ENCODE peak calls at places on chromosomes 12 and 14, in nine cellular contexts. One of them, this sample, is unnamed.
A peak's percentile ranks its signal among the peaks of the same experiment; 100 is the strongest.

GRCh38 chr12:52814710-52815155 is 817 bp upstream of the KRT4 start:
- DNase-seq in cardiac septum: no peak
- DNase-seq in cardiac muscle cell: no peak
- DNase-seq in stimulated activated CD8-positive, alpha-beta memory T cell treated with anti-CD3 and anti-CD28 coated beads, Interleukin-2, amount 100 ng/mL, for 48 hours: no peak
- DNase-seq in astrocyte of the cerebellum: no peak
- DNase-seq in stimulated activated CD4-positive, alpha-beta T cell treated with anti-CD3 and anti-CD28 coated beads, TNF-alpha, amount 100 ng/mL, for 1 hour: no peak
- DNase-seq in heart right ventricle: no peak
- DNase-seq in ELR: no peak
- DNase-seq in frontal cortex: no peak
- DNase-seq in this sample: no peak

GRCh38 chr14:102235275-102235897 is 69.6 kb downstream of the MOK start:
- DNase-seq in ELR: peak; percentile 91
- DNase-seq in stimulated activated CD4-positive, alpha-beta T cell treated with anti-CD3 and anti-CD28 coated beads, TNF-alpha, amount 100 ng/mL, for 1 hour: peak; percentile 37
- DNase-seq in astrocyte of the cerebellum: peak; percentile 83
- DNase-seq in stimulated activated CD8-positive, alpha-beta memory T cell treated with anti-CD3 and anti-CD28 coated beads, Interleukin-2, amount 100 ng/mL, for 48 hours: peak; percentile 69
- DNase-seq in cardiac muscle cell: peak; percentile 92
- DNase-seq in heart right ventricle: peak; percentile 83
- DNase-seq in cardiac septum: peak; percentile 90
- DNase-seq in frontal cortex: peak; percentile 60
- DNase-seq in this sample: peak; percentile 80

GRCh38 chr14:77610553-77610952 is 5.9 kb downstream of the SPTLC2 start:
- DNase-seq in cardiac septum: no peak
- DNase-seq in astrocyte of the cerebellum: no peak
- DNase-seq in cardiac muscle cell: no peak
- DNase-seq in frontal cortex: no peak
- DNase-seq in stimulated activated CD4-positive, alpha-beta T cell treated with anti-CD3 and anti-CD28 coated beads, TNF-alpha, amount 100 ng/mL, for 1 hour: no peak
- DNase-seq in ELR: no peak
- DNase-seq in stimulated activated CD8-positive, alpha-beta memory T cell treated with anti-CD3 and anti-CD28 coated beads, Interleukin-2, amount 100 ng/mL, for 48 hours: no peak
- DNase-seq in heart right ventricle: no peak
- DNase-seq in this sample: no peak

GRCh38 chr12:78835493-78835892 is 29.1 kb upstream of the SYT1 start:
- DNase-seq in stimulated activated CD4-positive, alpha-beta T cell treated with anti-CD3 and anti-CD28 coated beads, TNF-alpha, amount 100 ng/mL, for 1 hour: no peak
- DNase-seq in ELR: no peak
- DNase-seq in astrocyte of the cerebellum: no peak
- DNase-seq in frontal cortex: no peak
- DNase-seq in heart right ventricle: no peak
- DNase-seq in cardiac muscle cell: no peak
- DNase-seq in stimulated activated CD8-positive, alpha-beta memory T cell treated with anti-CD3 and anti-CD28 coated beads, Interleukin-2, amount 100 ng/mL, for 48 hours: no peak
- DNase-seq in cardiac septum: no peak
- DNase-seq in this sample: no peak

GRCh38 chr14:52473557-52473956 is 78.7 kb downstream of the TXNDC16 start:
- DNase-seq in frontal cortex: no peak
- DNase-seq in astrocyte of the cerebellum: peak; percentile 42
- DNase-seq in cardiac septum: no peak
- DNase-seq in stimulated activated CD4-positive, alpha-beta T cell treated with anti-CD3 and anti-CD28 coated beads, TNF-alpha, amount 100 ng/mL, for 1 hour: no peak
- DNase-seq in cardiac muscle cell: no peak
- DNase-seq in stimulated activated CD8-positive, alpha-beta memory T cell treated with anti-CD3 and anti-CD28 coated beads, Interleukin-2, amount 100 ng/mL, for 48 hours: no peak
- DNase-seq in ELR: peak; percentile 62
- DNase-seq in heart right ventricle: no peak
- DNase-seq in this sample: peak; percentile 49

GRCh38 chr14:33052899-33053400 is 114.3 kb downstream of the NPAS3 start:
- DNase-seq in cardiac muscle cell: no peak
- DNase-seq in stimulated activated CD4-positive, alpha-beta T cell treated with anti-CD3 and anti-CD28 coated beads, TNF-alpha, amount 100 ng/mL, for 1 hour: no peak
- DNase-seq in stimulated activated CD8-positive, alpha-beta memory T cell treated with anti-CD3 and anti-CD28 coated beads, Interleukin-2, amount 100 ng/mL, for 48 hours: no peak
- DNase-seq in astrocyte of the cerebellum: no peak
- DNase-seq in ELR: no peak
- DNase-seq in frontal cortex: no peak
- DNase-seq in cardiac septum: no peak
- DNase-seq in heart right ventricle: no peak
- DNase-seq in this sample: no peak

GRCh38 chr12:111259231-111259630 is 109.7 kb downstream of the PHETA1 start:
- DNase-seq in astrocyte of the cerebellum: no peak
- DNase-seq in frontal cortex: no peak
- DNase-seq in stimulated activated CD4-positive, alpha-beta T cell treated with anti-CD3 and anti-CD28 coated beads, TNF-alpha, amount 100 ng/mL, for 1 hour: no peak
- DNase-seq in cardiac muscle cell: no peak
- DNase-seq in stimulated activated CD8-positive, alpha-beta memory T cell treated with anti-CD3 and anti-CD28 coated beads, Interleukin-2, amount 100 ng/mL, for 48 hours: no peak
- DNase-seq in heart right ventricle: no peak
- DNase-seq in cardiac septum: no peak
- DNase-seq in ELR: no peak
- DNase-seq in this sample: no peak

GRCh38 chr12:6821674-6822433 is at the start of gene GPR162:
- DNase-seq in heart right ventricle: peak; percentile 72
- DNase-seq in astrocyte of the cerebellum: no peak
- DNase-seq in cardiac muscle cell: peak; percentile 86
- DNase-seq in stimulated activated CD4-positive, alpha-beta T cell treated with anti-CD3 and anti-CD28 coated beads, TNF-alpha, amount 100 ng/mL, for 1 hour: no peak
- DNase-seq in cardiac septum: no peak
- DNase-seq in ELR: peak; percentile 49
- DNase-seq in stimulated activated CD8-positive, alpha-beta memory T cell treated with anti-CD3 and anti-CD28 coated beads, Interleukin-2, amount 100 ng/mL, for 48 hours: no peak
- DNase-seq in frontal cortex: no peak
- DNase-seq in this sample: peak; percentile 64

GRCh38 chr14:23137221-23138172 is 18.4 kb upstream of the CEBPE start:
- DNase-seq in stimulated activated CD8-positive, alpha-beta memory T cell treated with anti-CD3 and anti-CD28 coated beads, Interleukin-2, amount 100 ng/mL, for 48 hours: no peak
- DNase-seq in frontal cortex: no peak
- DNase-seq in heart right ventricle: no peak
- DNase-seq in stimulated activated CD4-positive, alpha-beta T cell treated with anti-CD3 and anti-CD28 coated beads, TNF-alpha, amount 100 ng/mL, for 1 hour: no peak
- DNase-seq in ELR: no peak
- DNase-seq in cardiac muscle cell: no peak
- DNase-seq in astrocyte of the cerebellum: no peak
- DNase-seq in cardiac septum: no peak
- DNase-seq in this sample: no peak

GRCh38 chr14:100085451-100085850 is 20.2 kb downstream of the EVL start:
- DNase-seq in ELR: no peak
- DNase-seq in stimulated activated CD8-positive, alpha-beta memory T cell treated with anti-CD3 and anti-CD28 coated beads, Interleukin-2, amount 100 ng/mL, for 48 hours: no peak
- DNase-seq in cardiac muscle cell: no peak
- DNase-seq in frontal cortex: no peak
- DNase-seq in astrocyte of the cerebellum: no peak
- DNase-seq in stimulated activated CD4-positive, alpha-beta T cell treated with anti-CD3 and anti-CD28 coated beads, TNF-alpha, amount 100 ng/mL, for 1 hour: no peak
- DNase-seq in heart right ventricle: no peak
- DNase-seq in cardiac septum: no peak
- DNase-seq in this sample: no peak

GRCh38 chr12:10190558-10191388 is 11.9 kb downstream of the TMEM52B start:
- DNase-seq in frontal cortex: peak; percentile 45
- DNase-seq in stimulated activated CD4-positive, alpha-beta T cell treated with anti-CD3 and anti-CD28 coated beads, TNF-alpha, amount 100 ng/mL, for 1 hour: no peak
- DNase-seq in cardiac septum: no peak
- DNase-seq in stimulated activated CD8-positive, alpha-beta memory T cell treated with anti-CD3 and anti-CD28 coated beads, Interleukin-2, amount 100 ng/mL, for 48 hours: no peak
- DNase-seq in astrocyte of the cerebellum: no peak
- DNase-seq in ELR: peak; percentile 77
- DNase-seq in heart right ventricle: peak; percentile 27
- DNase-seq in cardiac muscle cell: peak; percentile 56
- DNase-seq in this sample: peak; percentile 78

GRCh38 chr12:14665354-14666348 is 30.7 kb downstream of the GUCY2C start:
- DNase-seq in astrocyte of the cerebellum: no peak
- DNase-seq in heart right ventricle: no peak
- DNase-seq in stimulated activated CD8-positive, alpha-beta memory T cell treated with anti-CD3 and anti-CD28 coated beads, Interleukin-2, amount 100 ng/mL, for 48 hours: no peak
- DNase-seq in stimulated activated CD4-positive, alpha-beta T cell treated with anti-CD3 and anti-CD28 coated beads, TNF-alpha, amount 100 ng/mL, for 1 hour: no peak
- DNase-seq in cardiac septum: no peak
- DNase-seq in frontal cortex: no peak
- DNase-seq in cardiac muscle cell: no peak
- DNase-seq in ELR: no peak
- DNase-seq in this sample: peak; percentile 2

GRCh38 chr14:55107766-55108554 is 21.1 kb upstream of the LGALS3 start:
- DNase-seq in frontal cortex: no peak
- DNase-seq in cardiac muscle cell: no peak
- DNase-seq in heart right ventricle: peak; percentile 85
- DNase-seq in cardiac septum: peak; percentile 92
- DNase-seq in ELR: peak; percentile 97
- DNase-seq in stimulated activated CD4-positive, alpha-beta T cell treated with anti-CD3 and anti-CD28 coated beads, TNF-alpha, amount 100 ng/mL, for 1 hour: no peak
- DNase-seq in astrocyte of the cerebellum: peak; percentile 85
- DNase-seq in stimulated activated CD8-positive, alpha-beta memory T cell treated with anti-CD3 and anti-CD28 coated beads, Interleukin-2, amount 100 ng/mL, for 48 hours: no peak
- DNase-seq in this sample: peak; percentile 97

GRCh38 chr14:69489495-69489894 is 5.0 kb downstream of the PLEKHD1 start:
- DNase-seq in stimulated activated CD4-positive, alpha-beta T cell treated with anti-CD3 and anti-CD28 coated beads, TNF-alpha, amount 100 ng/mL, for 1 hour: no peak
- DNase-seq in astrocyte of the cerebellum: no peak
- DNase-seq in cardiac septum: peak; percentile 29
- DNase-seq in cardiac muscle cell: no peak
- DNase-seq in ELR: no peak
- DNase-seq in frontal cortex: no peak
- DNase-seq in heart right ventricle: no peak
- DNase-seq in stimulated activated CD8-positive, alpha-beta memory T cell treated with anti-CD3 and anti-CD28 coated beads, Interleukin-2, amount 100 ng/mL, for 48 hours: no peak
- DNase-seq in this sample: no peak

GRCh38 chr14:82075566-82075965 is 541.9 kb upstream of the SEL1L start:
- DNase-seq in stimulated activated CD8-positive, alpha-beta memory T cell treated with anti-CD3 and anti-CD28 coated beads, Interleukin-2, amount 100 ng/mL, for 48 hours: no peak
- DNase-seq in frontal cortex: no peak
- DNase-seq in cardiac septum: no peak
- DNase-seq in heart right ventricle: peak; percentile 18
- DNase-seq in astrocyte of the cerebellum: no peak
- DNase-seq in ELR: peak; percentile 1
- DNase-seq in cardiac muscle cell: peak; percentile 89
- DNase-seq in stimulated activated CD4-positive, alpha-beta T cell treated with anti-CD3 and anti-CD28 coated beads, TNF-alpha, amount 100 ng/mL, for 1 hour: no peak
- DNase-seq in this sample: no peak

GRCh38 chr12:117076410-117077372 is 22.5 kb downstream of the TESC start:
- DNase-seq in cardiac septum: no peak
- DNase-seq in heart right ventricle: no peak
- DNase-seq in stimulated activated CD4-positive, alpha-beta T cell treated with anti-CD3 and anti-CD28 coated beads, TNF-alpha, amount 100 ng/mL, for 1 hour: no peak
- DNase-seq in frontal cortex: no peak
- DNase-seq in stimulated activated CD8-positive, alpha-beta memory T cell treated with anti-CD3 and anti-CD28 coated beads, Interleukin-2, amount 100 ng/mL, for 48 hours: no peak
- DNase-seq in ELR: peak; percentile 8
- DNase-seq in cardiac muscle cell: no peak
- DNase-seq in astrocyte of the cerebellum: no peak
- DNase-seq in this sample: peak; percentile 18

GRCh38 chr12:125983094-125983783 is 918.0 kb downstream of the AACS start:
- DNase-seq in cardiac septum: no peak
- DNase-seq in astrocyte of the cerebellum: peak; percentile 66
- DNase-seq in frontal cortex: no peak
- DNase-seq in heart right ventricle: peak; percentile 11
- DNase-seq in stimulated activated CD8-positive, alpha-beta memory T cell treated with anti-CD3 and anti-CD28 coated beads, Interleukin-2, amount 100 ng/mL, for 48 hours: peak; percentile 1
- DNase-seq in stimulated activated CD4-positive, alpha-beta T cell treated with anti-CD3 and anti-CD28 coated beads, TNF-alpha, amount 100 ng/mL, for 1 hour: no peak
- DNase-seq in cardiac muscle cell: peak; percentile 93
- DNase-seq in ELR: no peak
- DNase-seq in this sample: no peak

GRCh38 chr12:50344245-50344644 is 52.2 kb downstream of the FAM186A start:
- DNase-seq in astrocyte of the cerebellum: no peak
- DNase-seq in frontal cortex: no peak
- DNase-seq in cardiac septum: no peak
- DNase-seq in cardiac muscle cell: no peak
- DNase-seq in ELR: no peak
- DNase-seq in stimulated activated CD8-positive, alpha-beta memory T cell treated with anti-CD3 and anti-CD28 coated beads, Interleukin-2, amount 100 ng/mL, for 48 hours: no peak
- DNase-seq in stimulated activated CD4-positive, alpha-beta T cell treated with anti-CD3 and anti-CD28 coated beads, TNF-alpha, amount 100 ng/mL, for 1 hour: no peak
- DNase-seq in heart right ventricle: no peak
- DNase-seq in this sample: no peak

GRCh38 chr14:101844219-101844618 is 82.7 kb downstream of the PPP2R5C start:
- DNase-seq in ELR: no peak
- DNase-seq in astrocyte of the cerebellum: no peak
- DNase-seq in frontal cortex: no peak
- DNase-seq in cardiac septum: peak; percentile 78
- DNase-seq in stimulated activated CD4-positive, alpha-beta T cell treated with anti-CD3 and anti-CD28 coated beads, TNF-alpha, amount 100 ng/mL, for 1 hour: no peak
- DNase-seq in heart right ventricle: peak; percentile 62
- DNase-seq in stimulated activated CD8-positive, alpha-beta memory T cell treated with anti-CD3 and anti-CD28 coated beads, Interleukin-2, amount 100 ng/mL, for 48 hours: no peak
- DNase-seq in cardiac muscle cell: no peak
- DNase-seq in this sample: no peak

GRCh38 chr14:106094654-106095189 is 568.3 kb downstream of the TMEM121 start:
- DNase-seq in cardiac septum: no peak
- DNase-seq in frontal cortex: no peak
- DNase-seq in stimulated activated CD4-positive, alpha-beta T cell treated with anti-CD3 and anti-CD28 coated beads, TNF-alpha, amount 100 ng/mL, for 1 hour: no peak
- DNase-seq in stimulated activated CD8-positive, alpha-beta memory T cell treated with anti-CD3 and anti-CD28 coated beads, Interleukin-2, amount 100 ng/mL, for 48 hours: no peak
- DNase-seq in heart right ventricle: no peak
- DNase-seq in astrocyte of the cerebellum: no peak
- DNase-seq in ELR: peak; percentile 45
- DNase-seq in cardiac muscle cell: no peak
- DNase-seq in this sample: peak; percentile 1

GRCh38 chr14:103329421-103330347 is 4.4 kb upstream of the EIF5 start:
- DNase-seq in ELR: no peak
- DNase-seq in heart right ventricle: no peak
- DNase-seq in cardiac septum: no peak
- DNase-seq in astrocyte of the cerebellum: no peak
- DNase-seq in frontal cortex: no peak
- DNase-seq in stimulated activated CD4-positive, alpha-beta T cell treated with anti-CD3 and anti-CD28 coated beads, TNF-alpha, amount 100 ng/mL, for 1 hour: no peak
- DNase-seq in stimulated activated CD8-positive, alpha-beta memory T cell treated with anti-CD3 and anti-CD28 coated beads, Interleukin-2, amount 100 ng/mL, for 48 hours: no peak
- DNase-seq in cardiac muscle cell: no peak
- DNase-seq in this sample: no peak

GRCh38 chr12:692274-692673 is 29.0 kb upstream of the NINJ2 start:
- DNase-seq in frontal cortex: no peak
- DNase-seq in cardiac septum: no peak
- DNase-seq in cardiac muscle cell: no peak
- DNase-seq in stimulated activated CD8-positive, alpha-beta memory T cell treated with anti-CD3 and anti-CD28 coated beads, Interleukin-2, amount 100 ng/mL, for 48 hours: no peak
- DNase-seq in ELR: no peak
- DNase-seq in stimulated activated CD4-positive, alpha-beta T cell treated with anti-CD3 and anti-CD28 coated beads, TNF-alpha, amount 100 ng/mL, for 1 hour: no peak
- DNase-seq in astrocyte of the cerebellum: no peak
- DNase-seq in heart right ventricle: no peak
- DNase-seq in this sample: no peak

GRCh38 chr14:68824207-68824516 is 31.3 kb upstream of the ZFP36L1 start:
- DNase-seq in stimulated activated CD4-positive, alpha-beta T cell treated with anti-CD3 and anti-CD28 coated beads, TNF-alpha, amount 100 ng/mL, for 1 hour: no peak
- DNase-seq in astrocyte of the cerebellum: no peak
- DNase-seq in ELR: no peak
- DNase-seq in frontal cortex: no peak
- DNase-seq in cardiac septum: no peak
- DNase-seq in cardiac muscle cell: no peak
- DNase-seq in heart right ventricle: no peak
- DNase-seq in stimulated activated CD8-positive, alpha-beta memory T cell treated with anti-CD3 and anti-CD28 coated beads, Interleukin-2, amount 100 ng/mL, for 48 hours: no peak
- DNase-seq in this sample: no peak

GRCh38 chr12:22658214-22658613 is 33.2 kb downstream of the ETNK1 start:
- DNase-seq in cardiac muscle cell: no peak
- DNase-seq in frontal cortex: no peak
- DNase-seq in stimulated activated CD4-positive, alpha-beta T cell treated with anti-CD3 and anti-CD28 coated beads, TNF-alpha, amount 100 ng/mL, for 1 hour: no peak
- DNase-seq in astrocyte of the cerebellum: peak; percentile 74
- DNase-seq in cardiac septum: no peak
- DNase-seq in ELR: peak; percentile 93
- DNase-seq in heart right ventricle: no peak
- DNase-seq in stimulated activated CD8-positive, alpha-beta memory T cell treated with anti-CD3 and anti-CD28 coated beads, Interleukin-2, amount 100 ng/mL, for 48 hours: no peak
- DNase-seq in this sample: peak; percentile 85